ENCODE peak calls at places on chromosome 3, in five cellular contexts. Y is HepG2, Z is K562, C is GM12878, P is SK-N-SH. R is an unnamed sample.

GRCh38 chr3:14175383-14176037 is 2.9 kb downstream of the XPC start:
- DNase-seq in Y (no peak), Z (no peak), C (peak; percentile 48), P (no peak), R (no peak)

GRCh38 chr3:18121020-18121419 is 304.1 kb downstream of the SATB1 start:
- DNase-seq in Y (no peak), Z (no peak), C (no peak), P (no peak), R (no peak)

GRCh38 chr3:54954516-54954915 is 26.7 kb upstream of the LRTM1 start:
- DNase-seq in Y (no peak), Z (no peak), C (no peak), P (no peak), R (no peak)

GRCh38 chr3:18946524-18946923 is 201.8 kb upstream of the KCNH8 start:
- DNase-seq in Y (peak; percentile 1), Z (no peak), C (no peak), P (no peak), R (no peak)

GRCh38 chr3:148881286-148881685 is 16.2 kb downstream of the CPA3 start:
- DNase-seq in Y (no peak), Z (no peak), C (no peak), P (no peak), R (no peak)

GRCh38 chr3:70358978-70359580 is 46.6 kb upstream of the MDFIC2 start:
- DNase-seq in Y (peak; percentile 2), Z (no peak), C (no peak), P (peak; percentile 14), R (peak; percentile 47)

GRCh38 chr3:127195417-127195816 is 2.5 kb downstream of the PRR23E start:
- DNase-seq in Y (no peak), Z (no peak), C (no peak), P (no peak), R (no peak)

GRCh38 chr3:29486087-29486486 is 205.2 kb downstream of the RBMS3 start:
- DNase-seq in Y (no peak), Z (no peak), C (peak; percentile 30), P (no peak), R (no peak)

GRCh38 chr3:43034911-43035310 is 55.8 kb downstream of the GASK1A start:
- DNase-seq in Y (no peak), Z (no peak), C (no peak), P (no peak), R (no peak)

GRCh38 chr3:129651316-129652202 is 45.1 kb upstream of the PLXND1 start:
- DNase-seq in Y (no peak), Z (no peak), C (no peak), P (no peak), R (no peak)

GRCh38 chr3:29751647-29752263 is 470.9 kb downstream of the RBMS3 start:
- DNase-seq in Y (no peak), Z (no peak), C (no peak), P (no peak), R (no peak)

GRCh38 chr3:123021388-123021787 is 6.2 kb downstream of the SEMA5B start:
- DNase-seq in Y (no peak), Z (no peak), C (no peak), P (no peak), R (no peak)
- TF ChIP-seq JUND in Y (no peak), Z (no peak), C (no peak), P (no peak), R (no peak)

GRCh38 chr3:105365171-105365535 is 1.6 kb upstream of the ALCAM start:
- DNase-seq in Y (no peak), Z (no peak), C (no peak), P (no peak), R (peak; percentile 35)

GRCh38 chr3:105367063-105367405 is 325 bp downstream of the ALCAM start:
- DNase-seq in Y (no peak), Z (no peak), C (no peak), P (peak; percentile 47), R (no peak)

GRCh38 chr3:105366302-105367062 is at the start of gene ALCAM:
- DNase-seq in Y (peak; percentile 87), Z (peak; percentile 7), C (peak; percentile 77), P (peak; percentile 89), R (peak; percentile 98)

GRCh38 chr3:105364113-105364512 is 2.6 kb upstream of the ALCAM start:
- DNase-seq in Y (no peak), Z (no peak), C (no peak), P (no peak), R (no peak)

GRCh38 chr3:105365536-105366301 is 990 bp upstream of the ALCAM start:
- DNase-seq in Y (no peak), Z (no peak), C (no peak), P (peak; percentile 40), R (peak; percentile 39)
- TF ChIP-seq JUND in Y (no peak), Z (no peak), C (no peak), P (no peak), R (no peak)

DNA sequence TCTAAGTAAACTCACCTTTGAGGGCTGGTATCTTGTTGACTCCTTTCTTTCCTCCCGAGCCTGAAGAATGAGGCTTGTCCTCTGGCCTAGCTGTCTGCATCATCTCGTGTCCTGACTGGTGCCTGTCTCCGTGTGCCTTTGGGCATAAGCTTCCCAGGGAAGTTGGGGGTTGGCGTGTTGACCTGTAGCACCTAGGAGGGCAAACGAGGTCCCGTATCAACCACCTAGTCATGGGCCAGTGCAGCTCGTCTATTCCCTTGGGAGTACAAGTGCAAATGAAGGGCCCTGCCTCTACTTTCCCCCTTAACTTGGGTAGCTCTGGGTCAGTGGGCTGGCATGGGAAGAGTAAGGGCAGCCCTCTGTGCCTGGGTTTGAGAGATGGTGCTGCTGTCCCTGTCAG is 8.7 kb downstream of the TEX264 start:
- DNase-seq in Y (no peak), Z (no peak), C (no peak), P (no peak), R (no peak)
- TF ChIP-seq JUND in Y (no peak), Z (no peak), C (no peak), P (no peak), R (no peak)

GRCh38 chr3:58342676-58343075 is 10.0 kb downstream of the PXK start:
- DNase-seq in Y (no peak), Z (no peak), C (no peak), P (no peak), R (no peak)
- TF ChIP-seq JUND in Y (no peak), Z (no peak), C (no peak), P (no peak), R (no peak)

GRCh38 chr3:50194128-50194902 is 2.9 kb downstream of the GNAT1 start:
- DNase-seq in Y (peak; percentile 51), Z (peak; percentile 84), C (no peak), P (peak; percentile 91), R (no peak)
- TF ChIP-seq JUND in Y (no peak), Z (peak; percentile 26), C (no peak), P (no peak), R (no peak)

GRCh38 chr3:183182732-183183610 is 20.4 kb upstream of the LAMP3 start:
- DNase-seq in Y (no peak), Z (no peak), C (no peak), P (no peak), R (no peak)

GRCh38 chr3:183180765-183181295 is 18.3 kb upstream of the LAMP3 start:
- DNase-seq in Y (no peak), Z (no peak), C (no peak), P (no peak), R (no peak)

GRCh38 chr3:183180105-183180763 is 17.7 kb upstream of the LAMP3 start:
- DNase-seq in Y (no peak), Z (no peak), C (no peak), P (no peak), R (no peak)

GRCh38 chr3:183181606-183182005 is 19.1 kb upstream of the LAMP3 start:
- DNase-seq in Y (no peak), Z (no peak), C (no peak), P (no peak), R (no peak)

GRCh38 chr3:183182073-183182472 is 19.5 kb upstream of the LAMP3 start:
- DNase-seq in Y (no peak), Z (no peak), C (no peak), P (no peak), R (no peak)
- TF ChIP-seq JUND in Y (no peak), Z (no peak), C (no peak), P (no peak), R (no peak)

DNA sequence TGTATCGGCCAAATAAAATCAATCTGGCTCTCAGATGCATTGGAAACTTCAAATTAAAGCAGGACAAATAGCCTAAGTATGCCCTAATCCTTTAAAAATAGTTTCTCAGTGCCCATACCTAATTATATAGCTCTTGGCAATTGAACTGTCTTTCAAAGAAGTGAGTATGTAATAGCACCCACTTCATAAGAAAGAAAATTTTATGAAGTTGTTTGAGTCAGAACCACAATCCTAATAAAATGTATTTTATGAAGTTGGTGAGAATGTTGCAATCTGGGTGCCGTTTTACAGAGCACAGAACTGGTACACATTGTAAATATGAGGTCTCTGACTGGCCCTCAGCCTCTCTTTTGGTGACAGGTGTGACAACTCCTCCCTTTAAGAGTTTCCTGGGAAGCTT is 45.4 kb downstream of the EPHB1 start:
- DNase-seq in Y (no peak), Z (no peak), C (no peak), P (no peak), R (no peak)
- TF ChIP-seq JUND in Y (no peak), Z (no peak), C (no peak), P (no peak), R (no peak)

DNA sequence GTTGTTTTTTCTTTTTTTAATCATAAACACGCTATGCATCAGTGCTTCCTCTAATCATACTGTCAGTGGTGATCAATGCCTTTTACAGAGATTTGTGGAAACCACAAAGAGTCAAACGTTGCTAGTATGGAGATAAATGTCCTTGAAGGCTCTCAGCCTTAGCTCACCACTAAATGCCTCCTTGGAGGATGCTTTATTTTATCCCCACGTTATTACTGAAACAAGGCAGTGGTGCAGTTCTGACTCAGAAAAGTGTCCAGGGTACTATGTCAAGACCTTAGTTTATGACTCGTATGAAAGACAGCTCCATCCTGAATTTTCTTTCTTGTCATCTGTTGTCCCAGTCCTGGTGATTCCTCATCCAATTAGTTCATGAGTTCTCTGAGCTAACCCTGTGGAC is 1146.8 kb downstream of the IGSF11 start:
- DNase-seq in Y (no peak), Z (no peak), C (no peak), P (no peak), R (no peak)
- TF ChIP-seq JUND in Y (no peak), Z (no peak), C (no peak), P (no peak), R (no peak)

R was measured in T47D.